ENCODE peak calls at places on chromosome 19, in seven cellular contexts. C, Y, S, Q, A, M and R are unnamed samples.
A peak's percentile ranks its signal among the peaks of the same experiment; 100 is the strongest.

GRCh38 chr19:45467456-45468158 is at the start of gene FOSB:
- DNase-seq in M (peak; percentile 75), Q (peak; percentile 82), A (peak; percentile 93), C (peak; percentile 83), Y (peak; percentile 97), S (peak; percentile 93), R (peak; percentile 94)

GRCh38 chr19:54448037-54448773 is 794 bp upstream of the LENG8 start:
- DNase-seq in Q (peak; percentile 63), Y (peak; percentile 72), A (peak; percentile 58), C (peak; percentile 34), S (peak; percentile 60), M (peak; percentile 58), R (peak; percentile 72)

GRCh38 chr19:55044286-55044685 is 6.2 kb upstream of the GP6 start:
- DNase-seq in Q (no peak), Y (no peak), C (no peak), M (no peak), A (no peak), S (no peak), R (no peak)

GRCh38 chr19:34316247-34316646 is 48.7 kb upstream of the GPI start:
- DNase-seq in A (no peak), M (no peak), S (no peak), Y (no peak), C (no peak), Q (no peak), R (no peak)

GRCh38 chr19:18093439-18094161 is 4.0 kb upstream of the MAST3 start:
- DNase-seq in S (no peak), C (no peak), A (peak; percentile 65), M (peak; percentile 67), Q (peak; percentile 31), Y (no peak), R (peak; percentile 49)

GRCh38 chr19:7595466-7596133 is at the start of gene CAMSAP3:
- DNase-seq in Y (no peak), S (peak; percentile 51), A (peak; percentile 86), M (no peak), Q (no peak), C (no peak), R (peak; percentile 9)

GRCh38 chr19:55369651-55370304 is 485 bp downstream of the IL11 start:
- DNase-seq in C (peak; percentile 48), A (peak; percentile 91), S (peak; percentile 79), Q (peak; percentile 14), M (peak; percentile 76), Y (no peak), R (peak; percentile 91)

GRCh38 chr19:4108767-4109625 is 14.9 kb downstream of the MAP2K2 start:
- DNase-seq in Q (no peak), C (no peak), M (no peak), Y (no peak), A (no peak), S (no peak), R (no peak)

GRCh38 chr19:1862424-1863307 is 713 bp downstream of the KLF16 start:
- DNase-seq in Y (no peak), A (no peak), C (peak; percentile 8), M (no peak), S (no peak), Q (no peak), R (peak; percentile 35)

GRCh38 chr19:39498262-39499081 is at the start of gene DLL3:
- DNase-seq in Q (peak; percentile 60), C (no peak), A (peak; percentile 51), M (no peak), S (no peak), Y (no peak), R (peak; percentile 47)

GRCh38 chr19:39839678-39840327 is 5.8 kb upstream of the DYRK1B start:
- DNase-seq in Q (no peak), Y (no peak), C (no peak), A (no peak), S (peak; percentile 16), M (no peak), R (no peak)

GRCh38 chr19:12623361-12624031 is 12.8 kb downstream of the ZNF791 start:
- DNase-seq in M (no peak), Q (no peak), S (no peak), C (peak; percentile 12), A (no peak), Y (no peak), R (peak; percentile 36)

GRCh38 chr19:20787766-20788165 is 11.7 kb downstream of the ZNF66 start:
- DNase-seq in C (peak; percentile 9), Q (no peak), M (no peak), Y (no peak), A (no peak), S (no peak), R (no peak)

GRCh38 chr19:32676186-32676894 is 692 bp downstream of the RGS9BP start:
- DNase-seq in C (no peak), M (no peak), Q (no peak), Y (peak; percentile 50), S (no peak), A (peak; percentile 50), R (no peak)

GRCh38 chr19:44260695-44261446 is 1.2 kb downstream of the ZNF233 start:
- DNase-seq in C (no peak), Y (no peak), S (no peak), Q (no peak), M (no peak), A (no peak), R (no peak)

GRCh38 chr19:35236638-35237400 is 8.3 kb upstream of the FAM187B start:
- DNase-seq in C (no peak), Q (no peak), M (no peak), Y (no peak), S (no peak), A (no peak), R (no peak)

GRCh38 chr19:49129238-49129583 is 9.9 kb downstream of the PPFIA3 start:
- DNase-seq in Q (no peak), Y (peak; percentile 36), C (no peak), A (peak; percentile 92), S (no peak), M (no peak), R (no peak)

GRCh38 chr19:17841810-17842662 is 5.7 kb downstream of the JAK3 start:
- DNase-seq in M (no peak), Y (peak; percentile 80), Q (peak; percentile 77), C (no peak), S (peak; percentile 60), A (peak; percentile 99), R (peak; percentile 76)

GRCh38 chr19:7874080-7874856 is at the start of gene PRR36:
- DNase-seq in Q (no peak), M (no peak), S (no peak), Y (no peak), C (no peak), A (peak; percentile 94), R (no peak)